ENCODE peak calls at places on chromosomes 4 and X, in four cellular contexts. M is upper lobe of left lung, A is mammary epithelial cell, X is heart right ventricle. C is an unnamed sample.

GRCh38 chrX:42739258-42739657 is 38.7 kb downstream of the PPP1R2C start:
- DNase-seq in M (no peak), A (no peak), X (no peak), C (no peak)

GRCh38 chr4:76023381-76023780 is at the start of gene CXCL10:
- DNase-seq in M (no peak), A (peak; percentile 75), X (no peak), C (no peak)

GRCh38 chr4:127598656-127599055 is 34.1 kb upstream of the INTU start:
- DNase-seq in M (no peak), A (no peak), X (no peak), C (no peak)

GRCh38 chrX:56947695-56948094 is 47.6 kb downstream of the SPIN3 start:
- DNase-seq in M (no peak), A (peak; percentile 48), X (no peak), C (peak; percentile 22)

GRCh38 chrX:119917877-119918276 is 22.2 kb downstream of the AKAP14 start:
- DNase-seq in M (no peak), A (no peak), X (no peak), C (no peak)

GRCh38 chrX:11724122-11725017 is 33.7 kb upstream of the MSL3 start:
- DNase-seq in M (no peak), A (peak; percentile 14), X (peak; percentile 4), C (no peak)

GRCh38 chr4:37609621-37610020 is 76.6 kb downstream of the RELL1 start:
- DNase-seq in M (no peak), A (no peak), X (no peak), C (no peak)

GRCh38 chrX:39883664-39884063 is 214.1 kb downstream of the BCOR start:
- DNase-seq in M (no peak), A (no peak), X (no peak), C (no peak)

GRCh38 chrX:110851780-110852179 is 56.2 kb upstream of the CHRDL1 start:
- DNase-seq in M (no peak), A (peak; percentile 54), X (no peak), C (no peak)

GRCh38 chrX:45601052-45601451 is 400.4 kb upstream of the DIPK2B start:
- DNase-seq in M (no peak), A (no peak), X (no peak), C (no peak)

GRCh38 chr4:159505275-159505975 is 402.5 kb downstream of the RAPGEF2 start:
- DNase-seq in M (no peak), A (no peak), X (no peak), C (no peak)

GRCh38 chrX:12223650-12224049 is 85.4 kb downstream of the FRMPD4 start:
- DNase-seq in M (no peak), A (peak; percentile 87), X (no peak), C (peak; percentile 84)

GRCh38 chr4:30436394-30436793 is 283.8 kb upstream of the PCDH7 start:
- DNase-seq in M (no peak), A (no peak), X (no peak), C (no peak)

GRCh38 chr4:1795304-1796195 is 2.5 kb downstream of the FGFR3 start:
- DNase-seq in M (peak; percentile 55), A (no peak), X (no peak), C (no peak)

GRCh38 chr4:154049457-154050181 is 260.7 kb upstream of the SFRP2 start:
- DNase-seq in M (no peak), A (peak; percentile 16), X (no peak), C (peak; percentile 9)

GRCh38 chr4:79528241-79528706 is 120.2 kb upstream of the GK2 start:
- DNase-seq in M (no peak), A (peak; percentile 52), X (no peak), C (peak; percentile 28)

GRCh38 chr4:102174800-102175199 is 170.5 kb downstream of the SLC39A8 start:
- DNase-seq in M (no peak), A (peak; percentile 61), X (no peak), C (peak; percentile 23)

GRCh38 chr4:167111622-167112021 is 122.7 kb downstream of the SPOCK3 start:
- DNase-seq in M (no peak), A (peak; percentile 76), X (no peak), C (peak; percentile 72)

GRCh38 chr4:23484689-23485088 is 405.2 kb downstream of the PPARGC1A start:
- DNase-seq in M (no peak), A (no peak), X (no peak), C (no peak)

GRCh38 chr4:14862881-14863280 is 139.4 kb upstream of the CPEB2 start:
- DNase-seq in M (peak; percentile 83), A (no peak), X (peak; percentile 21), C (no peak)

GRCh38 chr4:41369680-41370079 is 113.0 kb downstream of the UCHL1 start:
- DNase-seq in M (no peak), A (no peak), X (peak; percentile 63), C (peak; percentile 39)

GRCh38 chrX:110012818-110013484 is 10.0 kb downstream of the TMEM164 start:
- DNase-seq in M (no peak), A (no peak), X (no peak), C (no peak)

DNA sequence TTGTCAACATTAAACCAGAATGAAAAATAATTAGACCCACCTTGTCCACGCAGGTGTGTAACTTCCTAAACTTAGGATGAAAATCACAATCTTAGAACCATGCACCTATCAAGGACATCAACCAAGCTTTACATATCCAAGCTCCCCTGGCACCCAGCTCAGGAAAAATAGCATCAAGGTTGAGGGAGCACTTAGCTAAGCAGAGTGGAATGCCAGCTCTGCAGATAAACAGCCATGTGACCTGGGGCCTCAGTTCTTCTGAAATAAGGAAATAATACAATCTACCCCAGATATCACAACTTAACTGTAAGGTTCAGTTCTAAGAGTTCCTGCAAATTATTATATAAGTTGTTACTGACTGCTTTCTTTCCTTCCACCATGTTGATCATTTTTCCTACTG is 64.7 kb downstream of the DHX15 start:
- DNase-seq in M (no peak), A (no peak), X (peak; percentile 9), C (no peak)
- H3K27ac ChIP-seq in M (no peak overlapping the region), A (no peak overlapping the region), X (peak overlapping the region; percentile 18), C (no peak overlapping the region)

DNA sequence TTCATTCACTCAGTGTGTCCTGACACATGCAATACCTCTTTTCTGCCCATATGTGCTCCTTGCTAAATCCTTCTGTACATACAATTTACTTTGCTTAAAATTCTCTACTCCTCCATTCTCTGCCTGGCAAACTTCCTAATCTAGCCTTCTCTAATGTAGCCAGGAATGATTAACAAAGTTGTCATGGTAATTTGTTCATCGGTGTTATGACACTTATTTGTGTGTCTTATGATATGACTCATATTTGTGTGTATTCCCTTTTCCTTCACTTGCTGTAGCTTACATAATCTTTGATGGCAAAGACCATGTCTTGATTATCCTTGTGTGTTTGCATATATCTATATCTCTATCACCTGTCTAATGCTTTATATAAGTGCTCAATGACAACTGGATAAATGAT is 133.3 kb downstream of the COL25A1 start:
- DNase-seq in M (no peak), A (no peak), X (no peak), C (peak; percentile 9)
- TF ChIP-seq CTCF in M (no peak), A (no peak), X (no peak), C (no peak)

GRCh38 chr4:56909083-56909981 is 1.6 kb downstream of the REST start:
- DNase-seq in M (no peak), A (peak; percentile 62), X (peak; percentile 40), C (peak; percentile 26)

GRCh38 chr4:56907489-56908205 is at the start of gene REST:
- DNase-seq in M (peak; percentile 97), A (peak; percentile 55), X (peak; percentile 73), C (peak; percentile 33)

GRCh38 chr4:56907009-56907408 is 691 bp upstream of the REST start:
- DNase-seq in M (no peak), A (no peak), X (no peak), C (no peak)

GRCh38 chr4:56908206-56909082 is 744 bp downstream of the REST start:
- DNase-seq in M (peak; percentile 95), A (peak; percentile 57), X (peak; percentile 56), C (peak; percentile 24)

DNA sequence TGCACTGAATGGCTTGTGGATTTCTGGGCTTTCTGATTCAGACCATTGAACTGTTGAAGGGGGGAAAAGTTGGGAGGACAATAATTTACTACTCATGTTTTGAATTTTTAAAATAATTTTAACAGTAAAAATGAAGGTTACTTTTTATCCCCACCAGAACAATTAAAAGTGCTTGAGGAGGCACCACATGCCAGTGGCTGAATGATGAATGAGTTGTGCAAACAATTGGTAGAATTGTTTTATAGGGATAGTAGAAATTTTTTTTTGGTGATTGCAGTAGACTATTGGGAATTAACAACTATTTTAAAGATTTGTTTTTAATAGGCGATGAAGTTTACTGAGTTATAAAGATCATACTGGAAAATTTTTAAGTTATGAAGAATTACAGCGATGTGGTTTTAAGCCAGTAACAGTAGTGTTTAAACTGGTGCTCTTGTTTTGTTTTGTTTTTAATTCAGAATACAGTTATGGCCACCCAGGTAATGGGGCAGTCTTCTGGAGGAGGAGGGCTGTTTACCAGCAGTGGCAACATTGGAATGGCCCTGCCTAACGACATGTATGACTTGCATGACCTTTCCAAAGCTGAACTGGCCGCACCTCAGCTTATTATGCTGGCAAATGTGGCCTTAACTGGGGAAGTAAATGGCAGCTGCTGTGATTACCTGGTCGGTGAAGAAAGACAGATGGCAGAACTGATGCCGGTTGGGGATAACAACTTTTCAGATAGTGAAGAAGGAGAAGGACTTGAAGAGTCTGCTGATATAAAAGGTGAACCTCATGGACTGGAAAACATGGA is 2.7 kb downstream of the REST start:
- DNase-seq in M (no peak), A (no peak), X (no peak), C (no peak)
- H3K4me1 ChIP-seq in M (peaks cover 40% of the 10 kb centered on the region), A (peaks cover 15% of the 10 kb centered on the region), X (peaks cover 3% of the 10 kb centered on the region), C (peaks cover 8% of the 10 kb centered on the region)

GRCh38 chrX:2691543-2692220 is 587 bp downstream of the CD99 start:
- DNase-seq in M (peak; percentile 89), A (no peak), X (peak; percentile 79), C (no peak)

GRCh38 chrX:2692221-2693122 is 1.4 kb downstream of the CD99 start:
- DNase-seq in M (peak; percentile 54), A (no peak), X (peak; percentile 50), C (peak; percentile 38)

GRCh38 chrX:2694868-2695267 is 3.8 kb downstream of the CD99 start:
- DNase-seq in M (no peak), A (no peak), X (no peak), C (no peak)

GRCh38 chrX:2693526-2694002 is 2.5 kb downstream of the CD99 start:
- DNase-seq in M (no peak), A (no peak), X (no peak), C (no peak)

GRCh38 chrX:2693123-2693438 is 2.0 kb downstream of the CD99 start:
- DNase-seq in M (no peak), A (no peak), X (no peak), C (no peak)
- H3K27ac ChIP-seq in M (peak overlapping the region; percentile 92), A (no peak overlapping the region), X (peak overlapping the region; percentile 94), C (no peak overlapping the region)

DNA sequence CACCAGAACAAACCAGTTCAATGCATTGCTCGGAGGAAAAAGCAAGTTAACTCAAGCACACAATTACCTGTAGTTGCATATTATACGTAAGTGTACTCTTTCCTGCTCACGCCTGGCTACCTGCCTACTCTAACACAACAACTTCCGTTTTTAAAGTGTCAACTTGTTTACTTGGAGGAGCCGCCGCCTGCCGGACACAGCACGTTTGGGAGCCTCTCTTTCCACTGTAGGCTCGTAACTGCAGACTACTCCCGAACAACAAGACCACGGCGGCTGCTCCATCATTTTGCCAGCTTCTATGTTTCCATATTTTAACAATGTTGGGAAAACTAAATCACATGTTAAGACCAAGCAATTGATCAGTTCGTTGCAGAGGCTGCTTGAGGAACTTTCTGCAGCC is 882 bp downstream of the MTNR1A start:
- DNase-seq in M (no peak), A (peak; percentile 33), X (no peak), C (peak; percentile 35)
- TF ChIP-seq CTCF in M (no peak), A (peak; percentile 30), X (no peak), C (peak; percentile 33)

C was measured in foreskin keratinocyte.